ENCODE peak calls at places on chromosomes 5 and 9, in seven cellular contexts. M, A, T, H, X, Q and B are unnamed samples.

GRCh38 chr9:70439991-70440706 is 25.7 kb upstream of the KLF9 start:
- DNase-seq in Q (no peak), H (no peak), T (no peak), A (no peak), X (no peak), M (no peak), B (no peak)

GRCh38 chr5:34672196-34672595 is 16.1 kb downstream of the RAI14 start:
- DNase-seq in T (no peak), Q (no peak), M (no peak), H (no peak), X (no peak), A (no peak), B (no peak)

GRCh38 chr9:112858625-112859147 is 32.0 kb downstream of the SLC46A2 start:
- DNase-seq in X (peak), Q (no peak), T (no peak), H (no peak), M (no peak), A (no peak), B (no peak)

GRCh38 chr5:40780199-40780598 is 18.0 kb downstream of the PRKAA1 start:
- DNase-seq in A (no peak), X (no peak), H (no peak), Q (no peak), M (no peak), T (no peak), B (no peak)

GRCh38 chr5:102959055-102959454 is 160.9 kb downstream of the GIN1 start:
- DNase-seq in T (no peak), M (no peak), A (no peak), H (no peak), Q (no peak), X (peak), B (no peak)

GRCh38 chr5:52801329-52801728 is 13.6 kb downstream of the ITGA1 start:
- DNase-seq in M (no peak), H (peak), T (no peak), X (no peak), A (no peak), Q (no peak), B (no peak)

GRCh38 chr9:94971378-94972131 is 245.1 kb downstream of the AOPEP start:
- DNase-seq in X (no peak), H (no peak), T (no peak), A (peak), Q (no peak), M (no peak), B (peak)

GRCh38 chr5:147445951-147446350 is 63.9 kb downstream of the DPYSL3 start:
- DNase-seq in Q (no peak), X (no peak), T (no peak), M (no peak), A (no peak), H (no peak), B (no peak)

GRCh38 chr5:113574417-113574816 is 60.9 kb downstream of the YTHDC2 start:
- DNase-seq in H (no peak), M (no peak), A (no peak), Q (no peak), T (no peak), X (peak), B (no peak)

GRCh38 chr5:10681605-10682428 is 79.2 kb downstream of the DAP start:
- DNase-seq in X (no peak), M (no peak), H (no peak), T (no peak), Q (no peak), A (no peak), B (no peak)